ENCODE peak calls at places on chromosome 1, in five cellular contexts. T is left lobe of liver; A is activated CD8-positive, alpha-beta T cell treated with anti-CD3 and anti-CD28 coated beads, Interleukin-2, amount 10 ng/mL, durations not matched to agents 7 days and 5 days; G is mesothelial cell of epicardium; W is fibroblast of the aortic adventitia. S is an unnamed sample.
A peak's percentile ranks its signal among the peaks of the same experiment; 100 is the strongest.

GRCh38 chr1:14929547-14930223 is 223.9 kb upstream of the TMEM51 start:
- DNase-seq in T (no peak), A (no peak), G (no peak), W (peak; percentile 63), S (no peak)

GRCh38 chr1:8154621-8155052 is 128.5 kb upstream of the ERRFI1 start:
- DNase-seq in T (no peak), A (no peak), G (no peak), W (no peak), S (no peak)

GRCh38 chr1:214702561-214702960 is 99.6 kb downstream of the CENPF start:
- DNase-seq in T (no peak), A (no peak), G (no peak), W (no peak), S (no peak)

GRCh38 chr1:13662498-13662897 is 37.5 kb upstream of the PRDM2 start:
- DNase-seq in T (no peak), A (no peak), G (no peak), W (peak; percentile 73), S (no peak)

GRCh38 chr1:29002792-29003191 is 88.4 kb downstream of the EPB41 start:
- DNase-seq in T (no peak), A (no peak), G (no peak), W (no peak), S (no peak)

GRCh38 chr1:103170608-103171007 is 62.3 kb upstream of the COL11A1 start:
- DNase-seq in T (no peak), A (no peak), G (no peak), W (no peak), S (no peak)

GRCh38 chr1:157505481-157506272 is 46.6 kb downstream of the FCRL5 start:
- DNase-seq in T (peak; percentile 59), A (peak; percentile 51), G (no peak), W (peak; percentile 60), S (peak; percentile 67)

GRCh38 chr1:221856188-221857093 is 114.6 kb upstream of the DUSP10 start:
- DNase-seq in T (no peak), A (no peak), G (no peak), W (peak; percentile 52), S (no peak)

GRCh38 chr1:201266774-201267173 is 16.5 kb upstream of the PKP1 start:
- DNase-seq in T (no peak), A (no peak), G (no peak), W (peak; percentile 94), S (no peak)

GRCh38 chr1:225454067-225454618 is 26.3 kb upstream of the LBR start:
- DNase-seq in T (no peak), A (no peak), G (no peak), W (no peak), S (no peak)

GRCh38 chr1:8822383-8823294 is 5.2 kb upstream of the RERE start:
- DNase-seq in T (peak; percentile 34), A (no peak), G (no peak), W (peak; percentile 93), S (no peak)

GRCh38 chr1:27664291-27664690 is 7.7 kb downstream of the IFI6 start:
- DNase-seq in T (no peak), A (no peak), G (no peak), W (no peak), S (no peak)

GRCh38 chr1:58745666-58746065 is 38.2 kb downstream of the JUN start:
- DNase-seq in T (no peak), A (no peak), G (no peak), W (no peak), S (no peak)

GRCh38 chr1:199612976-199613774 is 414.3 kb upstream of the NR5A2 start:
- DNase-seq in T (no peak), A (no peak), G (no peak), W (peak; percentile 25), S (no peak)

S was measured in D721Med.